ENCODE peak calls at places on chromosomes 2 and 18, in eight cellular contexts. R is CD8-positive, alpha-beta T cell; B is coronary artery; I is MM.1S; O is cardiac muscle cell; S is mesendoderm; Q is endodermal cell; F is left ventricle myocardium inferior. H is an unnamed sample.
A peak's percentile ranks its signal among the peaks of the same experiment; 100 is the strongest.

GRCh38 chr2:145652051-145652450 is 1132.1 kb upstream of the ZEB2 start:
- DNase-seq in R (no peak), B (no peak), I (no peak), O (no peak), S (no peak), Q (no peak), F (no peak), H (no peak)

GRCh38 chr2:25029183-25029554 is 12.7 kb upstream of the EFR3B start:
- DNase-seq in R (no peak), B (no peak), I (no peak), O (no peak), S (no peak), Q (no peak), F (no peak), H (no peak)

GRCh38 chr2:2590796-2591541 is 259.9 kb upstream of the MYT1L start:
- DNase-seq in R (no peak), B (peak; percentile 38), I (no peak), O (no peak), S (no peak), Q (no peak), F (no peak), H (no peak)

GRCh38 chr2:185502351-185502750 is 236.3 kb upstream of the FSIP2 start:
- DNase-seq in R (no peak), B (no peak), I (no peak), O (no peak), S (no peak), Q (no peak), F (no peak), H (no peak)

GRCh38 chr18:76803814-76804213 is 18.5 kb upstream of the ZNF236 start:
- DNase-seq in R (peak; percentile 66), B (peak; percentile 76), I (peak; percentile 62), O (peak; percentile 71), S (peak; percentile 81), Q (peak; percentile 91), F (peak; percentile 36), H (peak; percentile 63)

GRCh38 chr2:118667366-118667765 is 180.1 kb downstream of the EN1 start:
- DNase-seq in R (no peak), B (no peak), I (no peak), O (no peak), S (no peak), Q (no peak), F (no peak), H (no peak)

GRCh38 chr2:176873403-176873802 is 339.2 kb upstream of the HNRNPA3 start:
- DNase-seq in R (no peak), B (no peak), I (no peak), O (no peak), S (peak; percentile 33), Q (peak; percentile 58), F (no peak), H (no peak)

GRCh38 chr2:98422449-98422848 is 22.2 kb upstream of the INPP4A start:
- DNase-seq in R (no peak), B (no peak), I (no peak), O (no peak), S (no peak), Q (no peak), F (no peak), H (no peak)

GRCh38 chr2:36361396-36361795 is 5.8 kb downstream of the CRIM1 start:
- DNase-seq in R (no peak), B (no peak), I (no peak), O (no peak), S (no peak), Q (no peak), F (no peak), H (no peak)

GRCh38 chr2:129483366-129483765 is 496.1 kb upstream of the RAB6C start:
- DNase-seq in R (no peak), B (peak; percentile 21), I (no peak), O (no peak), S (no peak), Q (no peak), F (no peak), H (no peak)

GRCh38 chr2:102251042-102251848 is 60.1 kb upstream of the IL1RL1 start:
- DNase-seq in R (peak; percentile 56), B (no peak), I (peak; percentile 35), O (peak; percentile 54), S (peak; percentile 63), Q (peak; percentile 88), F (peak; percentile 52), H (peak; percentile 88)

GRCh38 chr2:189199797-189200196 is 20.2 kb upstream of the COL5A2 start:
- DNase-seq in R (no peak), B (no peak), I (no peak), O (no peak), S (no peak), Q (no peak), F (no peak), H (no peak)

GRCh38 chr2:157692768-157693167 is 64.1 kb upstream of the ACVR1C start:
- DNase-seq in R (no peak), B (no peak), I (peak; percentile 91), O (no peak), S (peak; percentile 4), Q (no peak), F (no peak), H (no peak)

GRCh38 chr2:234960091-234961088 is 8.6 kb downstream of the SH3BP4 start:
- DNase-seq in R (no peak), B (peak; percentile 35), I (no peak), O (no peak), S (no peak), Q (peak; percentile 23), F (no peak), H (no peak)

GRCh38 chr2:88813612-88814011 is 122.1 kb downstream of the RPIA start:
- DNase-seq in R (no peak), B (no peak), I (no peak), O (no peak), S (no peak), Q (no peak), F (no peak), H (no peak)

GRCh38 chr2:189348369-189348768 is 92.9 kb upstream of the WDR75 start:
- DNase-seq in R (no peak), B (no peak), I (peak; percentile 29), O (no peak), S (no peak), Q (no peak), F (no peak), H (no peak)

GRCh38 chr2:127080941-127081769 is 25.8 kb downstream of the BIN1 start:
- DNase-seq in R (peak; percentile 73), B (no peak), I (no peak), O (no peak), S (no peak), Q (no peak), F (no peak), H (no peak)

GRCh38 chr2:240459401-240460242 is 24.2 kb downstream of the GPC1 start:
- DNase-seq in R (no peak), B (no peak), I (no peak), O (no peak), S (no peak), Q (peak; percentile 48), F (peak; percentile 13), H (peak; percentile 65)

GRCh38 chr2:7508220-7508943 is 591.2 kb downstream of the RNF144A start:
- DNase-seq in R (no peak), B (no peak), I (no peak), O (no peak), S (no peak), Q (no peak), F (no peak), H (no peak)

GRCh38 chr18:79439201-79440023 is 43.7 kb downstream of the NFATC1 start:
- DNase-seq in R (peak; percentile 48), B (no peak), I (no peak), O (no peak), S (no peak), Q (no peak), F (no peak), H (no peak)

GRCh38 chr18:33288082-33288716 is 152.3 kb downstream of the CCDC178 start:
- DNase-seq in R (no peak), B (no peak), I (no peak), O (no peak), S (no peak), Q (no peak), F (no peak), H (no peak)

GRCh38 chr2:13046557-13047165 is 329.9 kb downstream of the TRIB2 start:
- DNase-seq in R (no peak), B (no peak), I (peak; percentile 42), O (no peak), S (no peak), Q (no peak), F (no peak), H (no peak)

DNA sequence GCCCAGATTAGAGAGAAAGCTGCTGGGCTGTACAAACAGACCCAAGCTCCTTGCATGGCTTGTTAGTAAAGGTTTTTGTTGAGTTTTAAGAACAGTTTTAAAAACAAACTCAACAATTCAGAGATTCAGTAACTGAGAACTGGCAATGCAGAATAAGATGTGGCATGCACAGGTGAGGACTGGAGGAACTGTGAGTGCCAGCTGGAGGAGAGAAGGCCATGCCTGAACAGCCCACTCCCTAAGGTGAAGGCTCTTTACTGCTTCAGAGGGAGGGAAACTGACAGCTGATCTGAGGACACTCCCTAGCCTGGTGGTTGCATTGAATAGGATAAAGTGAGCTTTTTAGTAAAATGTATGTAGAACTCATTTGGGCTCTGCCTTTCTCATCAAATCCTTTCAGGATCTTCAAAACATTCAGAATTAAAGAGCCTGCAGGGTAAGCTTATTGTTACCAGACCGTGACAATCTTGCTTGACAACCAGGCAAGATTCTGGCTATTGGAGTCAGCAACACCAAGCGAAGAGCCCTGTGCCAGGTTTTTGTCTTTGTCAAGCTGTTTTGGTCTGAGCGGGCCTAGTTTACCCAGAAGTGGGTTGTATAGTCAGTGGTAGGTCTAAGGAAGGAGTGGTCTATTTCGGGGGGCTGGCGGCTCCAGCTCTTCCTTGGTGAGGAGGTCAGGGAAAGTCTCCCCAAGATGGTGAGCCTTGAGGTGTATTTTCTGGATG is 63.2 kb upstream of the IGFBP5 start:
- DNase-seq in R (no peak), B (no peak), I (no peak), O (no peak), S (no peak), Q (peak; percentile 13), F (no peak), H (no peak)
- H3K27ac ChIP-seq in R (no peak overlapping the region), B (no peak overlapping the region), I (no peak overlapping the region), O (no peak overlapping the region), S (no peak overlapping the region), Q (no peak overlapping the region), F (no peak overlapping the region), H (no peak overlapping the region)

GRCh38 chr2:231483398-231484329 is 19.4 kb upstream of the NCL start:
- DNase-seq in R (peak; percentile 41), B (no peak), I (peak; percentile 39), O (no peak), S (no peak), Q (peak; percentile 58), F (peak; percentile 57), H (peak; percentile 81)
- H3K4me3 ChIP-seq in R (peak overlapping the region; percentile 73), B (peak overlapping the region; percentile 71), I (peak overlapping the region; percentile 78), O (no peak overlapping the region), S (no peak overlapping the region), Q (no peak overlapping the region), F (peak overlapping the region; percentile 68), H (peak overlapping the region; percentile 9)

GRCh38 chr2:55097083-55097461 is 46.8 kb upstream of the RTN4 start:
- DNase-seq in R (no peak), B (no peak), I (no peak), O (no peak), S (no peak), Q (no peak), F (no peak), H (no peak)
- H3K27ac ChIP-seq in R (no peak overlapping the region), B (peak overlapping the region; percentile 55), I (no peak overlapping the region), O (peak overlapping the region; percentile 75), S (no peak overlapping the region), Q (no peak overlapping the region), F (peak overlapping the region; percentile 79), H (no peak overlapping the region)

DNA sequence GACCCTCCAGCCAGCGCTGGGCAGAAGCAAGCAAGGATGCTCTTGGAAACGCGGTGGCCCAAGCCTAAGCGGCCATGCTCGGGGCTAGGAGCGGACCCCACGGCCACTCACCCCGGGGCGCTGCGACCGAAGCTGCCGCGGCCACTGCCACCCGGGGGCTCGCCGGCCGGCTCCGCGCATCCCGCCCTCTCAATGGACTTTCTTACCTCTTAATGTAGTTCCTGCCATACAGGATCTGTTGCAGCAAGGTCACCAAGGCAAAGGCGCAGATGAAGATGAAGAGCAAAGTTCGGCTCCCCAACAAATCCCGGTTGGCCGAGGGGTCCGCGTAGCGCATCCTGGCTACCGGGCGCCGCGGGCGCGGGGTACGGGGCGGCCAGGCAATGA is 688 bp downstream of the ST8SIA5 start:
- DNase-seq in R (no peak), B (no peak), I (no peak), O (no peak), S (peak; percentile 16), Q (peak; percentile 71), F (no peak), H (no peak)
- H3K4me3 ChIP-seq in R (no peak overlapping the region), B (peak overlapping the region; percentile 50), I (no peak overlapping the region), O (peak overlapping the region; percentile 45), S (no peak overlapping the region), Q (no peak overlapping the region), F (peak overlapping the region; percentile 68), H (no peak overlapping the region)